ENCODE peak calls at places on chromosomes 2 and 18, in ten cellular contexts. One of them, this sample, is unnamed. For H3K4me1, the result is how much of the 10 kb centered on the place peaks cover.

GRCh38 chr2:39068290-39068689 is 52.6 kb downstream of the SOS1 start:
- DNase-seq in neuronal stem cell: no peak
- DNase-seq in PC-3: no peak
- DNase-seq in left lung: no peak
- DNase-seq in CD8-positive, alpha-beta T cell: no peak
- DNase-seq in upper lobe of right lung: no peak
- DNase-seq in hepatocyte: no peak
- DNase-seq in right cardiac atrium: no peak
- DNase-seq in GM23248: no peak
- DNase-seq in IMR-90: peak
- DNase-seq in this sample: no peak

GRCh38 chr2:15986068-15986560 is 45.8 kb downstream of the MYCN start:
- DNase-seq in neuronal stem cell: no peak
- DNase-seq in PC-3: no peak
- DNase-seq in left lung: no peak
- DNase-seq in CD8-positive, alpha-beta T cell: no peak
- DNase-seq in upper lobe of right lung: no peak
- DNase-seq in hepatocyte: no peak
- DNase-seq in right cardiac atrium: no peak
- DNase-seq in GM23248: no peak
- DNase-seq in IMR-90: no peak
- DNase-seq in this sample: peak

GRCh38 chr2:227183657-227184367 is 19.4 kb downstream of the COL4A3 start:
- DNase-seq in neuronal stem cell: no peak
- DNase-seq in PC-3: no peak
- DNase-seq in left lung: no peak
- DNase-seq in CD8-positive, alpha-beta T cell: no peak
- DNase-seq in upper lobe of right lung: no peak
- DNase-seq in hepatocyte: peak
- DNase-seq in right cardiac atrium: no peak
- DNase-seq in GM23248: peak
- DNase-seq in IMR-90: no peak
- DNase-seq in this sample: no peak

GRCh38 chr2:209456489-209456888 is 32.6 kb downstream of the MAP2 start:
- DNase-seq in neuronal stem cell: no peak
- DNase-seq in PC-3: no peak
- DNase-seq in left lung: no peak
- DNase-seq in CD8-positive, alpha-beta T cell: no peak
- DNase-seq in upper lobe of right lung: no peak
- DNase-seq in hepatocyte: no peak
- DNase-seq in right cardiac atrium: no peak
- DNase-seq in GM23248: no peak
- DNase-seq in IMR-90: no peak
- DNase-seq in this sample: no peak

GRCh38 chr2:54042908-54043620 is 72.3 kb upstream of the PSME4 start:
- DNase-seq in neuronal stem cell: no peak
- DNase-seq in PC-3: no peak
- DNase-seq in left lung: no peak
- DNase-seq in CD8-positive, alpha-beta T cell: no peak
- DNase-seq in upper lobe of right lung: no peak
- DNase-seq in hepatocyte: no peak
- DNase-seq in right cardiac atrium: no peak
- DNase-seq in GM23248: no peak
- DNase-seq in IMR-90: no peak
- DNase-seq in this sample: no peak

GRCh38 chr2:88212251-88212790 is 42.2 kb downstream of the THNSL2 start:
- DNase-seq in neuronal stem cell: peak
- DNase-seq in PC-3: peak
- DNase-seq in left lung: no peak
- DNase-seq in CD8-positive, alpha-beta T cell: no peak
- DNase-seq in upper lobe of right lung: no peak
- DNase-seq in hepatocyte: no peak
- DNase-seq in right cardiac atrium: no peak
- DNase-seq in GM23248: peak
- DNase-seq in IMR-90: peak
- DNase-seq in this sample: no peak

GRCh38 chr2:171712051-171712450 is 24.8 kb downstream of the DYNC1I2 start:
- DNase-seq in neuronal stem cell: no peak
- DNase-seq in PC-3: peak
- DNase-seq in left lung: no peak
- DNase-seq in CD8-positive, alpha-beta T cell: no peak
- DNase-seq in upper lobe of right lung: no peak
- DNase-seq in hepatocyte: no peak
- DNase-seq in right cardiac atrium: no peak
- DNase-seq in GM23248: peak
- DNase-seq in IMR-90: peak
- DNase-seq in this sample: peak

GRCh38 chr2:45169339-45170190 is 160.3 kb upstream of the SIX2 start:
- DNase-seq in neuronal stem cell: peak
- DNase-seq in PC-3: peak
- DNase-seq in left lung: peak
- DNase-seq in CD8-positive, alpha-beta T cell: no peak
- DNase-seq in upper lobe of right lung: peak
- DNase-seq in hepatocyte: peak
- DNase-seq in right cardiac atrium: peak
- DNase-seq in GM23248: peak
- DNase-seq in IMR-90: no peak
- DNase-seq in this sample: no peak

GRCh38 chr2:17232751-17233150 is 285.5 kb downstream of the RAD51AP2 start:
- DNase-seq in neuronal stem cell: no peak
- DNase-seq in PC-3: no peak
- DNase-seq in left lung: no peak
- DNase-seq in CD8-positive, alpha-beta T cell: no peak
- DNase-seq in upper lobe of right lung: no peak
- DNase-seq in hepatocyte: no peak
- DNase-seq in right cardiac atrium: no peak
- DNase-seq in GM23248: no peak
- DNase-seq in IMR-90: no peak
- DNase-seq in this sample: no peak

GRCh38 chr2:47558116-47559078 is 155.4 kb downstream of the MSH2 start:
- DNase-seq in neuronal stem cell: no peak
- DNase-seq in PC-3: peak
- DNase-seq in left lung: no peak
- DNase-seq in CD8-positive, alpha-beta T cell: no peak
- DNase-seq in upper lobe of right lung: no peak
- DNase-seq in hepatocyte: peak
- DNase-seq in right cardiac atrium: no peak
- DNase-seq in GM23248: peak
- DNase-seq in IMR-90: no peak
- DNase-seq in this sample: no peak

GRCh38 chr2:47346669-47347068 is 56.3 kb upstream of the MSH2 start:
- DNase-seq in neuronal stem cell: no peak
- DNase-seq in PC-3: no peak
- DNase-seq in left lung: no peak
- DNase-seq in CD8-positive, alpha-beta T cell: no peak
- DNase-seq in upper lobe of right lung: no peak
- DNase-seq in hepatocyte: peak
- DNase-seq in right cardiac atrium: no peak
- DNase-seq in GM23248: no peak
- DNase-seq in IMR-90: no peak
- DNase-seq in this sample: no peak

GRCh38 chr2:146238254-146238961 is 1606.4 kb upstream of the ACVR2A start:
- DNase-seq in neuronal stem cell: no peak
- DNase-seq in PC-3: no peak
- DNase-seq in left lung: no peak
- DNase-seq in CD8-positive, alpha-beta T cell: no peak
- DNase-seq in upper lobe of right lung: no peak
- DNase-seq in hepatocyte: no peak
- DNase-seq in right cardiac atrium: no peak
- DNase-seq in GM23248: no peak
- DNase-seq in IMR-90: no peak
- DNase-seq in this sample: no peak

GRCh38 chr2:180962727-180963312 is 17.6 kb upstream of the UBE2E3 start:
- DNase-seq in neuronal stem cell: no peak
- DNase-seq in PC-3: no peak
- DNase-seq in left lung: no peak
- DNase-seq in CD8-positive, alpha-beta T cell: no peak
- DNase-seq in upper lobe of right lung: no peak
- DNase-seq in hepatocyte: no peak
- DNase-seq in right cardiac atrium: no peak
- DNase-seq in GM23248: no peak
- DNase-seq in IMR-90: no peak
- DNase-seq in this sample: no peak

GRCh38 chr2:62460175-62460574 is 45.8 kb downstream of the TMEM17 start:
- DNase-seq in neuronal stem cell: no peak
- DNase-seq in PC-3: no peak
- DNase-seq in left lung: no peak
- DNase-seq in CD8-positive, alpha-beta T cell: no peak
- DNase-seq in upper lobe of right lung: no peak
- DNase-seq in hepatocyte: no peak
- DNase-seq in right cardiac atrium: no peak
- DNase-seq in GM23248: no peak
- DNase-seq in IMR-90: no peak
- DNase-seq in this sample: no peak

GRCh38 chr18:43661570-43661969 is 384.3 kb upstream of the SYT4 start:
- DNase-seq in neuronal stem cell: peak
- DNase-seq in PC-3: peak
- DNase-seq in left lung: no peak
- DNase-seq in CD8-positive, alpha-beta T cell: no peak
- DNase-seq in upper lobe of right lung: no peak
- DNase-seq in hepatocyte: peak
- DNase-seq in right cardiac atrium: no peak
- DNase-seq in GM23248: peak
- DNase-seq in IMR-90: peak
- DNase-seq in this sample: peak

GRCh38 chr2:235390108-235390815 is 103.6 kb upstream of the AGAP1 start:
- DNase-seq in neuronal stem cell: no peak
- DNase-seq in PC-3: no peak
- DNase-seq in left lung: no peak
- DNase-seq in CD8-positive, alpha-beta T cell: peak
- DNase-seq in upper lobe of right lung: no peak
- DNase-seq in hepatocyte: no peak
- DNase-seq in right cardiac atrium: no peak
- DNase-seq in GM23248: no peak
- DNase-seq in IMR-90: peak
- DNase-seq in this sample: peak

DNA sequence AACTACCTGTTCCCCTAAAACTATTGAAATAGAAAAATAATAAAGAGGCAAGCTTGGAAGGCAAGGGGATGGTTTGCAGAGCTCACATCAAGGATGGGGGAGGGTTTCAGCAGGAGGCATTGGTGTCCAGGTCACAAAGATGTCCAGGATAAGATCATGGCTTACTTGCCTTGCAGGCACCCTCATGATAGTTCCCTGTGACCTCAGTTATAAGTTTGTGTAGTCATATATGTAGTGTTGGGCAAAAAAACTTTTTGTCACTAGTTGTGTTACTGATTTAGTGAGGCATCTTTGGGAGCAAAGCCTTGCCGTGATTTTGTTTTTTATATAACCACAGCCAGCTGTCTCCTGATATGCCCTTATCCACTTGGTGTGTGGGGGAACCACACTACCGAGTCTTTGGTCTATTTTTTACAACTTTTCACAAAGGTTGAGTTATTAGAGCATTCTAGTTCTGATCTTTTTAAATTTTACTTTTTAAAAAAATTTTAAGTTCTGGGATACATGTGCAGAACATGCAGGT is 53.3 kb downstream of the IL1R2 start:
- DNase-seq in neuronal stem cell: no peak
- DNase-seq in PC-3: no peak
- DNase-seq in left lung: no peak
- DNase-seq in CD8-positive, alpha-beta T cell: no peak
- DNase-seq in upper lobe of right lung: no peak
- DNase-seq in hepatocyte: no peak
- DNase-seq in right cardiac atrium: no peak
- DNase-seq in GM23248: no peak
- DNase-seq in IMR-90: no peak
- DNase-seq in this sample: no peak
- H3K4me1 ChIP-seq in neuronal stem cell: under half
- H3K4me1 ChIP-seq in PC-3: under half
- H3K4me1 ChIP-seq in left lung: under half
- H3K4me1 ChIP-seq in CD8-positive, alpha-beta T cell: under half
- H3K4me1 ChIP-seq in upper lobe of right lung: half or more
- H3K4me1 ChIP-seq in hepatocyte: under half
- H3K4me1 ChIP-seq in right cardiac atrium: under half
- H3K4me1 ChIP-seq in GM23248: under half
- H3K4me1 ChIP-seq in IMR-90: under half
- H3K4me1 ChIP-seq in this sample: under half

GRCh38 chr2:233443511-233444183 is 89.4 kb downstream of the DGKD start:
- DNase-seq in neuronal stem cell: peak
- DNase-seq in PC-3: peak
- DNase-seq in left lung: peak
- DNase-seq in CD8-positive, alpha-beta T cell: peak
- DNase-seq in upper lobe of right lung: peak
- DNase-seq in hepatocyte: peak
- DNase-seq in right cardiac atrium: peak
- DNase-seq in GM23248: peak
- DNase-seq in IMR-90: peak
- DNase-seq in this sample: peak
- H3K4me1 ChIP-seq in neuronal stem cell: under half
- H3K4me1 ChIP-seq in PC-3: under half
- H3K4me1 ChIP-seq in left lung: under half
- H3K4me1 ChIP-seq in CD8-positive, alpha-beta T cell: under half
- H3K4me1 ChIP-seq in upper lobe of right lung: under half
- H3K4me1 ChIP-seq in hepatocyte: under half
- H3K4me1 ChIP-seq in right cardiac atrium: under half
- H3K4me1 ChIP-seq in GM23248: under half
- H3K4me1 ChIP-seq in IMR-90: under half
- H3K4me1 ChIP-seq in this sample: under half

DNA sequence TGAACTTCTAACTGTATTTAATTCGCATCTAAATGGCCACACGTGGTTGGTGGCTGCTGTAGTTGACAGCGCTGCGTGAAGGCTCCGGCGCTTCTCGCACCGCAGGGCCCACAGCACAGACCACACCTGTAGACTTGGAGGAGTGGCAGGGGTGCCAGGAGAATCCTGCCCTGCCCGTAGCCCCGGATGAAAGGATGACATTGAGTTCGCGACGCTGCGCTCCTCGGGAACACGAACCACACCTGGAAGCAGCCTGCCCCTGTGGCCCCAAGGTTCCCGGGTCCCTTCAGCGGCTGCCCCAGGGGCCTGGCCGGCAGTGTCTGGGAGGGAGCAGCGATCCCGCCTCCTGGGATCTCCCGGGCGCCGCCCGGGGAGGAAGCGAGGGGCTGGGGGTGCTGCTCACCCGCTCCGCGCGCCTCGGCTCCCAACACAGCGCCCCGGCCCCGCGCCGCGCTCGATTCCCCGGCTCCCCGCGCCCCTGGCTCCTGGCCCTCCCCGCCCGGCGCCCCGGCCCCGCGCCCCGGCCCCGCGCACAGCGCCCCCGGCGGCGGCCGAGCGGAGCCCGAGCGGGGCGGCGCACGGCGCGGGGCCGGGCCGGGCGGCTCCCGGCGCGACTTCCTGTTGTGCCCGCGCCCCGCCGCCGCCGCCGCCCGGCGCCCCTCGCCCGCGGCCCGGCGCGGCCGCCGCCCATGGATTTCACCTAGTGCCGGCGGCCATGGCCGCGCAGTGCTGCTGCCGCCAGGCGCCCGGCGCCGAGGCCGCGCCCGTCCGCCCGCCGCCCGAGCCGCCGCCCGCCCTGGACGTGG is at the start of gene RNPEPL1:
- DNase-seq in neuronal stem cell: no peak
- DNase-seq in PC-3: peak
- DNase-seq in left lung: peak
- DNase-seq in CD8-positive, alpha-beta T cell: peak
- DNase-seq in upper lobe of right lung: peak
- DNase-seq in hepatocyte: peak
- DNase-seq in right cardiac atrium: peak
- DNase-seq in GM23248: peak
- DNase-seq in IMR-90: no peak
- DNase-seq in this sample: peak
- H3K4me1 ChIP-seq in neuronal stem cell: under half
- H3K4me1 ChIP-seq in PC-3: under half
- H3K4me1 ChIP-seq in left lung: under half
- H3K4me1 ChIP-seq in CD8-positive, alpha-beta T cell: half or more
- H3K4me1 ChIP-seq in upper lobe of right lung: half or more
- H3K4me1 ChIP-seq in hepatocyte: under half
- H3K4me1 ChIP-seq in right cardiac atrium: under half
- H3K4me1 ChIP-seq in GM23248: under half
- H3K4me1 ChIP-seq in IMR-90: under half
- H3K4me1 ChIP-seq in this sample: under half

GRCh38 chr2:233353769-233354499 is at the start of gene DGKD:
- DNase-seq in neuronal stem cell: peak
- DNase-seq in PC-3: peak
- DNase-seq in left lung: peak
- DNase-seq in CD8-positive, alpha-beta T cell: peak
- DNase-seq in upper lobe of right lung: peak
- DNase-seq in hepatocyte: peak
- DNase-seq in right cardiac atrium: peak
- DNase-seq in GM23248: peak
- DNase-seq in IMR-90: no peak
- DNase-seq in this sample: peak
- H3K4me1 ChIP-seq in neuronal stem cell: under half
- H3K4me1 ChIP-seq in PC-3: under half
- H3K4me1 ChIP-seq in left lung: under half
- H3K4me1 ChIP-seq in CD8-positive, alpha-beta T cell: half or more
- H3K4me1 ChIP-seq in upper lobe of right lung: under half
- H3K4me1 ChIP-seq in hepatocyte: under half
- H3K4me1 ChIP-seq in right cardiac atrium: under half
- H3K4me1 ChIP-seq in GM23248: under half
- H3K4me1 ChIP-seq in IMR-90: under half
- H3K4me1 ChIP-seq in this sample: under half

This sample was measured in SJCRH30.